ENCODE peak calls at places on chromosome 22, in ten cellular contexts. U, G, W, C, V, F, J, B, Y and O are unnamed samples.

GRCh38 chr22:24845036-24845918 is 39.3 kb downstream of the SGSM1 start:
- DNase-seq in U (no peak), G (no peak), W (peak; percentile 49), C (no peak), V (no peak), F (no peak), J (no peak), B (no peak), Y (peak; percentile 15), O (peak; percentile 49)

GRCh38 chr22:43706151-43706550 is 106.0 kb downstream of the EFCAB6 start:
- DNase-seq in U (no peak), G (no peak), W (no peak), C (no peak), V (no peak), F (no peak), J (no peak), B (no peak), Y (no peak), O (no peak)

GRCh38 chr22:19816372-19817119 is 38.1 kb downstream of the GNB1L start:
- DNase-seq in U (peak; percentile 17), G (no peak), W (no peak), C (no peak), V (no peak), F (no peak), J (no peak), B (no peak), Y (no peak), O (peak; percentile 70)

GRCh38 chr22:35582861-35583670 is 34.1 kb downstream of the MB start:
- DNase-seq in U (peak; percentile 69), G (peak; percentile 57), W (peak; percentile 84), C (no peak), V (peak; percentile 64), F (peak; percentile 67), J (peak; percentile 78), B (peak; percentile 86), Y (peak; percentile 71), O (peak; percentile 34)

GRCh38 chr22:30714062-30714461 is 19.4 kb downstream of the OSBP2 start:
- DNase-seq in U (no peak), G (no peak), W (no peak), C (no peak), V (no peak), F (no peak), J (no peak), B (no peak), Y (no peak), O (no peak)

GRCh38 chr22:36373258-36373579 is 14.5 kb downstream of the MYH9 start:
- DNase-seq in U (peak; percentile 93), G (no peak), W (peak; percentile 92), C (no peak), V (no peak), F (no peak), J (no peak), B (no peak), Y (peak; percentile 67), O (no peak)

GRCh38 chr22:32623943-32624342 is 149.3 kb downstream of the FBXO7 start:
- DNase-seq in U (no peak), G (peak; percentile 77), W (no peak), C (peak; percentile 80), V (peak; percentile 83), F (no peak), J (no peak), B (no peak), Y (peak; percentile 40), O (peak; percentile 80)

GRCh38 chr22:18005201-18005926 is 19.0 kb downstream of the MICAL3 start:
- DNase-seq in U (no peak), G (no peak), W (no peak), C (no peak), V (no peak), F (no peak), J (no peak), B (no peak), Y (no peak), O (peak; percentile 53)

GRCh38 chr22:46618667-46619066 is 1.5 kb upstream of the GRAMD4 start:
- DNase-seq in U (peak; percentile 73), G (no peak), W (peak; percentile 75), C (no peak), V (no peak), F (no peak), J (no peak), B (no peak), Y (no peak), O (no peak)

GRCh38 chr22:35476341-35476740 is 64.3 kb upstream of the RASD2 start:
- DNase-seq in U (no peak), G (no peak), W (no peak), C (no peak), V (no peak), F (no peak), J (no peak), B (no peak), Y (no peak), O (no peak)

GRCh38 chr22:29152045-29152380 is 53.7 kb upstream of the EMID1 start:
- DNase-seq in U (no peak), G (no peak), W (no peak), C (no peak), V (no peak), F (no peak), J (no peak), B (no peak), Y (no peak), O (peak; percentile 57)

GRCh38 chr22:30226192-30226832 is 20.2 kb downstream of the LIF start:
- DNase-seq in U (no peak), G (no peak), W (no peak), C (no peak), V (no peak), F (no peak), J (no peak), B (peak; percentile 58), Y (no peak), O (no peak)

GRCh38 chr22:36569999-36570398 is 41.0 kb upstream of the EIF3D start:
- DNase-seq in U (no peak), G (no peak), W (no peak), C (no peak), V (no peak), F (no peak), J (peak; percentile 24), B (peak; percentile 29), Y (peak; percentile 8), O (no peak)

GRCh38 chr22:36486619-36487384 is 5.4 kb upstream of the TXN2 start:
- DNase-seq in U (no peak), G (no peak), W (no peak), C (no peak), V (no peak), F (no peak), J (no peak), B (no peak), Y (peak; percentile 49), O (no peak)

GRCh38 chr22:38873469-38874411 is 1.7 kb upstream of the CBX6 start:
- DNase-seq in U (no peak), G (no peak), W (no peak), C (no peak), V (no peak), F (no peak), J (no peak), B (no peak), Y (no peak), O (peak; percentile 79)

DNA sequence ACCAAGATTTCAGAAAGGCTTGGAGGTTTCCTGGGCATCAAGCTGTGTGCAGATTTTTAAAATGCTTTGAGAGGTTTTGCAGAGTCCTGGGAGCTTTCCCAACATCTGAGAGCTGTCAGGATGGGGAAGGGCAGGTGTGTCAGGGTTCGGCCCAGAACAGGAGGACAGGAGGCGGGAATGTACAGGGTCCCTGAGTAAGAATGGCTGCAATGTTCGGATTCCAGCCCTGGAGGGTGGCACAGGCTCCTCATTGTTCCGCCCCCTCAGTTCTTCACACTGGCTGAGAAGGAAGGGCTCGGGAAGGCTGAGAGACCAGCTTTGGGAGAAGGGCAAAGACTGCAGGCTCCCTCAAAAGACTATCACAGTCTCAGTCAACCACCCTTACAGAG is 5.1 kb upstream of the SEPTIN3 start:
- DNase-seq in U (no peak), G (no peak), W (no peak), C (no peak), V (no peak), F (no peak), J (no peak), B (no peak), Y (no peak), O (no peak)
- H3K4me3 ChIP-seq in U (no peak overlapping the region), G (no peak overlapping the region), W (no peak overlapping the region), C (no peak overlapping the region), V (no peak overlapping the region), F (no peak overlapping the region), J (no peak overlapping the region), B (no peak overlapping the region), Y (no peak overlapping the region), O (no peak overlapping the region)

DNA sequence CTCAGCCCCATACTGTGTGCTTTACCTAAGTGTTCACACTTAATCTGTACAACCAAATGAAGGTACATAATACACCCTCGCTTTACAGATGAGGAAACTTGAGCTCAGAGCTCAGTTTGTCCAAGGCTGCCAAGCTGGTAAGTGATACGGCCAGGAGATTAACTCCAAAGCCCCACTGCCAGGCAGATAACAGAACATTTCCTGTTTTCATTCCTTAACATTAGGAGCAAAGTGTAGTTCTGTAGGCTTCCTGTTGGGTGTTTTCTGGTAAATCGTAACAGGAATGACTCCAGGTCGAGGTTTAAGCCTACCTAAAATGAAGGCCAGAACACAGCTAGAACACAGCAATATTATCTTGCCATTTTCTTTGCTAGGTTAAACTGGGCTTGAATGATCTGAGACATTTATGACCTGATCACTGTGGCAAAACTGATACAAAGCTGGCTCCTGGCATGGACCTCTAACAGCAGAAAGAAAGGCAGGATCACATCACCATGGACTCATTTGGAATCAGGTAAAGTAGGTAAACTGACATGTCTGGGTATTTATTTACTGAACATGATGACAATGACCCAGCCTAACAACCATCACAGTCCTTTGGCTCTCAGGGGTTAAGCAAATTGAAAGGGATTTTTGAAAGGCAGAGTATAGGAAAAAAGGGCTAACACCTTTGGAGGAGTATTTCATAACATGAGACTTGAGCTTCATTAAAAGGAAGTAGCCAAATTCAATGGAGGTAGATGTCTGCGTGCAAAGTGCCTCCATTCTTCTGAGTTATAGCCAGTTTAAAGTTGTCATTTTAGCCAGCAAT is 3.9 kb upstream of the NUP50 start:
- DNase-seq in U (no peak), G (no peak), W (no peak), C (no peak), V (no peak), F (no peak), J (no peak), B (peak; percentile 18), Y (peak; percentile 66), O (no peak)
- TF ChIP-seq POLR2A in U (no peak), G (no peak), W (no peak), C (no peak), V (no peak), F (no peak), J (no peak), B (no peak), Y (no peak), O (no peak)

DNA sequence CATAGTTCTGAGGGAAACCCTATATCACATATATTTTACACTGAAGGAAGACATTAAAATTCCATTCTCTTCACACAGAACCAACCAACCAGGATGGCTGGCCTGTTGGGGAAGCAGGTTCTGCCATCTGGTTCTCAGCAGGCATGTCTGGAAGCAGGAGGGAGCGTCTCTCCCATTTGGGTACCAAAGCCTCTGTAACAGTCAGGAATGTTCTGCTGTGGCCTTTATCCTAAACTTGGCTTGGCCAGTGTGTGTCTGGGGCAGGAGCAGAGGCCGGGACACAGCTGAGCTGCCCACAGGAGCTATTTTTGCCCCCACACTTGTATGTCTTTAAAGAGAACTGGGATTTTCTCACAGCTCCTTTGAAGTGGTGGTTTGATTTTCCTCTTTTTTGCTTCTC is 29.3 kb downstream of the SGSM3 start:
- DNase-seq in U (no peak), G (no peak), W (no peak), C (no peak), V (no peak), F (no peak), J (no peak), B (no peak), Y (no peak), O (no peak)
- TF ChIP-seq CTCF in U (no peak), G (no peak), W (no peak), C (no peak), V (no peak), F (no peak), J (no peak), B (no peak), Y (no peak), O (no peak)

GRCh38 chr22:42075277-42075676 is 1.2 kb downstream of the PHETA2 start:
- DNase-seq in U (no peak), G (no peak), W (peak; percentile 56), C (no peak), V (no peak), F (no peak), J (no peak), B (no peak), Y (no peak), O (no peak)
- H3K4me3 ChIP-seq in U (peak overlapping the region; percentile 75), G (no peak overlapping the region), W (no peak overlapping the region), C (no peak overlapping the region), V (peak overlapping the region; percentile 71), F (no peak overlapping the region), J (no peak overlapping the region), B (no peak overlapping the region), Y (no peak overlapping the region), O (no peak overlapping the region)